ENCODE peak calls at places on chromosomes 13 and 19, in ten cellular contexts. X is NCI-H1436 treated with DMSO at 0.1 percent for 48 hours; Q is HFFc6; N is activated CD4-positive, alpha-beta memory T cell treated with anti-CD3 and anti-CD28 coated beads, Interleukin-2, amount 10 ng/mL, durations not matched to agents 7 days and 5 days; B is stimulated activated CD4-positive, alpha-beta T cell treated with anti-CD3 and anti-CD28 coated beads, Interleukin-4, amount 100 ng/mL, for 48 hours; H is NB4; T is M059J; K is amniotic epithelial cell; I is HT-29; Y is left ventricle myocardium superior. A is an unnamed sample.

GRCh38 chr13:111323950-111324651 is 3.7 kb downstream of the TEX29 start:
- DNase-seq in X (no peak), Q (no peak), N (no peak), B (no peak), H (no peak), T (no peak), K (no peak), I (no peak), Y (no peak), A (no peak)

GRCh38 chr13:106372199-106373160 is 163.0 kb downstream of the EFNB2 start:
- DNase-seq in X (no peak), Q (peak), N (no peak), B (no peak), H (peak), T (peak), K (peak), I (no peak), Y (no peak), A (peak)

GRCh38 chr19:46466536-46467199 is 4.7 kb downstream of the PNMA8A start:
- DNase-seq in X (no peak), Q (peak), N (no peak), B (no peak), H (no peak), T (peak), K (peak), I (no peak), Y (peak), A (peak)

GRCh38 chr13:44402902-44403719 is 29.5 kb downstream of the SERP2 start:
- DNase-seq in X (no peak), Q (no peak), N (no peak), B (no peak), H (no peak), T (no peak), K (no peak), I (peak), Y (no peak), A (no peak)

GRCh38 chr13:97302611-97303010 is 80.5 kb downstream of the MBNL2 start:
- DNase-seq in X (no peak), Q (no peak), N (no peak), B (no peak), H (no peak), T (no peak), K (no peak), I (no peak), Y (peak), A (no peak)

GRCh38 chr13:111283991-111284390 is 36.5 kb upstream of the TEX29 start:
- DNase-seq in X (no peak), Q (no peak), N (no peak), B (no peak), H (no peak), T (no peak), K (no peak), I (no peak), Y (no peak), A (no peak)

GRCh38 chr19:16381756-16382401 is 57.3 kb downstream of the KLF2 start:
- DNase-seq in X (no peak), Q (no peak), N (no peak), B (no peak), H (no peak), T (no peak), K (no peak), I (no peak), Y (peak), A (no peak)

GRCh38 chr19:45773384-45773783 is 4.3 kb upstream of the SIX5 start:
- DNase-seq in X (no peak), Q (no peak), N (no peak), B (no peak), H (no peak), T (no peak), K (no peak), I (no peak), Y (no peak), A (no peak)

GRCh38 chr19:45922281-45922680 is 7.7 kb upstream of the NANOS2 start:
- DNase-seq in X (no peak), Q (no peak), N (no peak), B (no peak), H (peak), T (peak), K (no peak), I (peak), Y (no peak), A (peak)

GRCh38 chr19:23509686-23510450 is 114.6 kb upstream of the ZNF91 start:
- DNase-seq in X (no peak), Q (peak), N (no peak), B (no peak), H (peak), T (peak), K (no peak), I (no peak), Y (no peak), A (no peak)

GRCh38 chr13:111388851-111389500 is 68.5 kb downstream of the TEX29 start:
- DNase-seq in X (no peak), Q (no peak), N (no peak), B (peak), H (no peak), T (no peak), K (no peak), I (no peak), Y (no peak), A (no peak)

GRCh38 chr19:7905298-7905697 is 1.6 kb downstream of the MAP2K7 start:
- DNase-seq in X (no peak), Q (no peak), N (no peak), B (no peak), H (no peak), T (no peak), K (no peak), I (no peak), Y (no peak), A (no peak)

GRCh38 chr19:18300930-18301717 is 19.7 kb upstream of the JUND start:
- DNase-seq in X (no peak), Q (peak), N (no peak), B (no peak), H (no peak), T (peak), K (peak), I (peak), Y (peak), A (peak)

GRCh38 chr19:17741456-17741855 is 9.8 kb upstream of the FCHO1 start:
- DNase-seq in X (no peak), Q (no peak), N (no peak), B (no peak), H (no peak), T (no peak), K (no peak), I (no peak), Y (no peak), A (no peak)

A was measured in iris pigment epithelial cell.